ENCODE peak calls at places on chromosomes 12 and 14, in ten cellular contexts. I is GM06990; Y is astrocyte; S is AG10803; G is nephron progenitor cell; P is AG08395; O is GM12865; F is activated T-helper 1 cell treated with anti-CD3 and anti-CD28 coated beads, Interleukin-2, amount 50 U/mL, for 16 hours; L is head of caudate nucleus; C is activated T-helper 9 cell treated with anti-CD3 and anti-CD28 coated beads, Interleukin-2, amount 50 U/mL, for 16 hours. M is an unnamed sample.

GRCh38 chr12:132622437-132623071 is 4.0 kb downstream of the P2RX2 start:
- DNase-seq in I (no peak), Y (peak; percentile 77), S (peak; percentile 70), G (no peak), P (peak; percentile 75), O (no peak), F (no peak), L (peak; percentile 79), C (no peak), M (no peak)

GRCh38 chr12:13595536-13596450 is 385.6 kb downstream of the GRIN2B start:
- DNase-seq in I (no peak), Y (no peak), S (no peak), G (no peak), P (no peak), O (no peak), F (no peak), L (peak; percentile 70), C (no peak), M (no peak)

GRCh38 chr12:1518763-1519516 is 75.4 kb downstream of the FBXL14 start:
- DNase-seq in I (no peak), Y (peak; percentile 91), S (peak; percentile 74), G (no peak), P (peak; percentile 56), O (no peak), F (no peak), L (no peak), C (no peak), M (no peak)

GRCh38 chr14:58979325-58979724 is 209.1 kb upstream of the DAAM1 start:
- DNase-seq in I (no peak), Y (no peak), S (no peak), G (no peak), P (no peak), O (no peak), F (no peak), L (no peak), C (no peak), M (no peak)

GRCh38 chr14:74596747-74597456 is 15.1 kb downstream of the LTBP2 start:
- DNase-seq in I (no peak), Y (peak; percentile 51), S (peak; percentile 93), G (no peak), P (peak; percentile 73), O (no peak), F (no peak), L (no peak), C (no peak), M (no peak)

GRCh38 chr12:57603758-57604453 is 718 bp upstream of the DTX3 start:
- DNase-seq in I (no peak), Y (peak; percentile 64), S (peak; percentile 48), G (no peak), P (peak; percentile 59), O (no peak), F (no peak), L (peak; percentile 83), C (no peak), M (no peak)

GRCh38 chr12:130017571-130018449 is 114.0 kb upstream of the TMEM132D start:
- DNase-seq in I (no peak), Y (no peak), S (no peak), G (no peak), P (no peak), O (no peak), F (no peak), L (peak; percentile 88), C (no peak), M (no peak)

GRCh38 chr12:18320036-18320617 is 58.8 kb downstream of the PIK3C2G start:
- DNase-seq in I (no peak), Y (peak; percentile 82), S (peak; percentile 91), G (peak; percentile 35), P (peak; percentile 53), O (peak; percentile 59), F (no peak), L (no peak), C (no peak), M (peak; percentile 50)

GRCh38 chr12:57864811-57865751 is 18.6 kb upstream of the CTDSP2 start:
- DNase-seq in I (peak; percentile 36), Y (peak; percentile 78), S (peak; percentile 78), G (peak; percentile 79), P (peak; percentile 92), O (peak; percentile 46), F (peak; percentile 35), L (peak; percentile 86), C (peak; percentile 45), M (peak; percentile 68)

GRCh38 chr14:96051642-96052540 is 12.7 kb downstream of the C14orf132 start:
- DNase-seq in I (no peak), Y (no peak), S (no peak), G (no peak), P (no peak), O (peak; percentile 58), F (no peak), L (no peak), C (no peak), M (no peak)

GRCh38 chr12:47741340-47741703 is 16.0 kb upstream of the ENDOU start:
- DNase-seq in I (peak; percentile 55), Y (no peak), S (peak; percentile 42), G (no peak), P (no peak), O (peak; percentile 75), F (peak; percentile 43), L (peak; percentile 98), C (peak; percentile 31), M (no peak)

GRCh38 chr14:33932526-33933292 is 18.2 kb downstream of the EGLN3 start:
- DNase-seq in I (no peak), Y (peak; percentile 42), S (no peak), G (peak; percentile 20), P (no peak), O (no peak), F (no peak), L (no peak), C (no peak), M (no peak)

GRCh38 chr12:126772171-126772864 is 1494.7 kb upstream of the TMEM132C start:
- DNase-seq in I (peak; percentile 41), Y (peak; percentile 68), S (peak; percentile 37), G (no peak), P (peak; percentile 7), O (peak; percentile 91), F (peak; percentile 17), L (no peak), C (peak; percentile 37), M (no peak)

GRCh38 chr12:53102883-53103807 is at the start of gene SOAT2:
- DNase-seq in I (peak; percentile 48), Y (no peak), S (no peak), G (no peak), P (no peak), O (peak; percentile 85), F (peak; percentile 27), L (no peak), C (peak; percentile 29), M (no peak)

GRCh38 chr12:108589028-108589839 is 8.7 kb downstream of the TMEM119 start:
- DNase-seq in I (no peak), Y (peak; percentile 47), S (peak; percentile 69), G (peak; percentile 48), P (no peak), O (no peak), F (no peak), L (no peak), C (no peak), M (no peak)

GRCh38 chr12:21831671-21832357 is 57.3 kb upstream of the KCNJ8 start:
- DNase-seq in I (no peak), Y (peak; percentile 29), S (peak; percentile 57), G (no peak), P (no peak), O (no peak), F (no peak), L (no peak), C (no peak), M (no peak)

GRCh38 chr12:12985817-12986408 is 14.2 kb downstream of the HEBP1 start:
- DNase-seq in I (no peak), Y (no peak), S (no peak), G (peak; percentile 26), P (peak; percentile 16), O (peak; percentile 22), F (no peak), L (no peak), C (no peak), M (peak; percentile 62)

GRCh38 chr14:68906439-68906838 is 72.7 kb downstream of the ACTN1 start:
- DNase-seq in I (no peak), Y (no peak), S (no peak), G (no peak), P (no peak), O (no peak), F (no peak), L (no peak), C (no peak), M (no peak)